ENCODE peak calls at places on chromosome 19, in eight cellular contexts. R, D, F, W, B, J, P and U are unnamed samples.

GRCh38 chr19:55283548-55284393 is at the start of gene BRSK1:
- DNase-seq in B (peak; percentile 77), W (peak; percentile 83), J (peak; percentile 89), F (peak; percentile 20), R (peak; percentile 62), D (peak; percentile 46), P (peak; percentile 91), U (peak; percentile 80)

GRCh38 chr19:29878973-29879654 is 62.9 kb upstream of the URI1 start:
- DNase-seq in P (no peak), J (no peak), D (peak; percentile 48), R (peak; percentile 21), F (no peak), W (no peak), B (peak; percentile 44), U (no peak)

GRCh38 chr19:33568706-33569105 is 47.1 kb upstream of the PEPD start:
- DNase-seq in R (no peak), B (no peak), F (no peak), P (no peak), J (no peak), D (no peak), W (no peak), U (no peak)

GRCh38 chr19:4730740-4731171 is 7.1 kb upstream of the DPP9 start:
- DNase-seq in J (peak; percentile 57), B (no peak), P (no peak), W (peak; percentile 55), F (no peak), R (no peak), D (peak; percentile 47), U (no peak)

GRCh38 chr19:4390017-4390861 is 10.1 kb downstream of the SH3GL1 start:
- DNase-seq in J (peak; percentile 76), B (peak; percentile 58), D (peak; percentile 34), R (peak; percentile 61), P (no peak), F (no peak), W (peak; percentile 75), U (no peak)

GRCh38 chr19:48171584-48172170 is 1.2 kb downstream of the ZSWIM9 start:
- DNase-seq in F (no peak), B (no peak), J (no peak), P (no peak), D (no peak), R (no peak), W (peak; percentile 51), U (no peak)

GRCh38 chr19:57267294-57267693 is 13.0 kb upstream of the ZNF460 start:
- DNase-seq in W (no peak), F (no peak), P (no peak), D (no peak), R (peak; percentile 31), J (no peak), B (no peak), U (no peak)

GRCh38 chr19:13072206-13072898 is 30.3 kb downstream of the LYL1 start:
- DNase-seq in J (no peak), P (no peak), R (no peak), B (no peak), W (no peak), F (no peak), D (no peak), U (peak; percentile 94)

GRCh38 chr19:38425222-38425809 is 703 bp downstream of the RASGRP4 start:
- DNase-seq in R (no peak), P (no peak), J (no peak), B (no peak), F (no peak), D (no peak), W (no peak), U (no peak)

GRCh38 chr19:28293685-28294084 is 919.3 kb downstream of the UQCRFS1 start:
- DNase-seq in R (no peak), B (no peak), P (no peak), J (no peak), D (no peak), F (no peak), W (no peak), U (no peak)

GRCh38 chr19:38455031-38455430 is 21.5 kb downstream of the RYR1 start:
- DNase-seq in W (no peak), R (peak; percentile 14), D (no peak), F (no peak), P (no peak), J (no peak), B (no peak), U (no peak)

GRCh38 chr19:17385878-17386611 is 8.0 kb downstream of the CCDC194 start:
- DNase-seq in R (peak; percentile 28), W (peak; percentile 88), P (peak; percentile 79), D (peak; percentile 77), F (no peak), B (peak; percentile 85), J (peak; percentile 83), U (no peak)

GRCh38 chr19:4849019-4849418 is 17.5 kb upstream of the TICAM1 start:
- DNase-seq in W (no peak), J (no peak), D (no peak), R (no peak), F (no peak), P (no peak), B (no peak), U (no peak)

GRCh38 chr19:38551450-38551813 is 66.3 kb downstream of the MAP4K1 start:
- DNase-seq in B (no peak), D (no peak), J (no peak), F (no peak), W (no peak), P (no peak), R (no peak), U (no peak)

GRCh38 chr19:53381376-53381775 is 13.6 kb upstream of the ZNF765 start:
- DNase-seq in F (no peak), J (no peak), R (no peak), B (no peak), D (no peak), P (no peak), W (no peak), U (no peak)

GRCh38 chr19:11560404-11560988 is 1.5 kb upstream of the ELOF1 start:
- DNase-seq in B (peak; percentile 74), D (peak; percentile 70), R (peak; percentile 59), W (no peak), J (peak; percentile 63), P (peak; percentile 66), F (peak; percentile 9), U (no peak)

GRCh38 chr19:6568010-6568411 is 22.9 kb downstream of the CD70 start:
- DNase-seq in P (no peak), B (no peak), R (no peak), D (no peak), F (no peak), W (no peak), J (no peak), U (no peak)